ENCODE peak calls at places on chromosome X, in seven cellular contexts. M is endodermal cell; X is CD8-positive, alpha-beta memory T cell; G is AG04450; O is cardiac muscle cell; E is dorsolateral prefrontal cortex; N is body of pancreas. Z is an unnamed sample.

GRCh38 chrX:16033336-16033735 is 90.0 kb upstream of the GRPR start:
- DNase-seq in M (no peak), X (no peak), G (peak), O (no peak), E (no peak), N (no peak), Z (no peak)

GRCh38 chrX:107996124-107996523 is 14.0 kb upstream of the TEX13B start:
- DNase-seq in M (no peak), X (no peak), G (no peak), O (no peak), E (no peak), N (no peak), Z (no peak)

GRCh38 chrX:129445436-129445835 is 77.9 kb downstream of the SMARCA1 start:
- DNase-seq in M (no peak), X (no peak), G (no peak), O (no peak), E (no peak), N (no peak), Z (no peak)

GRCh38 chrX:129877401-129877800 is 28.6 kb upstream of the UTP14A start:
- DNase-seq in M (no peak), X (no peak), G (no peak), O (no peak), E (no peak), N (no peak), Z (no peak)

GRCh38 chrX:112668476-112669404 is 11.0 kb downstream of the LHFPL1 start:
- DNase-seq in M (peak), X (no peak), G (no peak), O (no peak), E (no peak), N (no peak), Z (no peak)

GRCh38 chrX:31471229-31471628 is 399.4 kb upstream of the FTHL17 start:
- DNase-seq in M (no peak), X (no peak), G (no peak), O (no peak), E (no peak), N (no peak), Z (no peak)

GRCh38 chrX:43557792-43558191 is 98.3 kb upstream of the MAOA start:
- DNase-seq in M (peak), X (peak), G (peak), O (peak), E (peak), N (peak), Z (peak)

GRCh38 chrX:47644557-47645091 is 5.7 kb downstream of the ELK1 start:
- DNase-seq in M (peak), X (no peak), G (no peak), O (peak), E (peak), N (no peak), Z (no peak)

GRCh38 chrX:118271770-118272169 is 74.1 kb upstream of the WDR44 start:
- DNase-seq in M (no peak), X (no peak), G (no peak), O (no peak), E (no peak), N (no peak), Z (no peak)

GRCh38 chrX:130084651-130085237 is 25.6 kb downstream of the ELF4 start:
- DNase-seq in M (no peak), X (no peak), G (no peak), O (no peak), E (no peak), N (no peak), Z (no peak)

GRCh38 chrX:15804563-15804962 is 14.3 kb downstream of the ZRSR2 start:
- DNase-seq in M (no peak), X (no peak), G (no peak), O (no peak), E (no peak), N (no peak), Z (no peak)

GRCh38 chrX:153934473-153935325 is at the start of gene NAA10:
- DNase-seq in M (peak), X (peak), G (no peak), O (peak), E (peak), N (peak), Z (peak)

GRCh38 chrX:138710866-138711331 is 618 bp downstream of the FGF13 start:
- DNase-seq in M (peak), X (no peak), G (no peak), O (peak), E (no peak), N (peak), Z (peak)

GRCh38 chrX:106774981-106775380 is 27.5 kb upstream of the TBC1D8B start:
- DNase-seq in M (no peak), X (no peak), G (no peak), O (no peak), E (no peak), N (no peak), Z (no peak)

GRCh38 chrX:2499507-2499906 is 1.3 kb downstream of the DHRSX start:
- DNase-seq in M (no peak), X (no peak), G (no peak), O (no peak), E (no peak), N (no peak), Z (no peak)

GRCh38 chrX:48961585-48962091 is 4.2 kb upstream of the OTUD5 start:
- DNase-seq in M (no peak), X (no peak), G (no peak), O (peak), E (no peak), N (no peak), Z (peak)

GRCh38 chrX:112043997-112044396 is 38.6 kb downstream of the TRPC5 start:
- DNase-seq in M (no peak), X (no peak), G (no peak), O (peak), E (no peak), N (no peak), Z (no peak)

GRCh38 chrX:75522565-75523411 is at the start of gene ZDHHC15:
- DNase-seq in M (peak), X (no peak), G (no peak), O (peak), E (peak), N (peak), Z (peak)

GRCh38 chrX:73581002-73581628 is 18.1 kb downstream of the CHIC1 start:
- DNase-seq in M (no peak), X (no peak), G (no peak), O (no peak), E (no peak), N (no peak), Z (no peak)

GRCh38 chrX:50874878-50875277 is 35.7 kb upstream of the BMP15 start:
- DNase-seq in M (peak), X (no peak), G (no peak), O (no peak), E (no peak), N (no peak), Z (no peak)

GRCh38 chrX:113522814-113523213 is 682.2 kb upstream of the AMOT start:
- DNase-seq in M (no peak), X (no peak), G (no peak), O (no peak), E (no peak), N (peak), Z (no peak)

GRCh38 chrX:87525771-87526229 is 8.2 kb downstream of the KLHL4 start:
- DNase-seq in M (no peak), X (no peak), G (no peak), O (no peak), E (no peak), N (no peak), Z (no peak)
- H3K27ac ChIP-seq in M (no peak), X (no peak), G (no peak), O (no peak), E (no peak), N (no peak), Z (no peak)

DNA sequence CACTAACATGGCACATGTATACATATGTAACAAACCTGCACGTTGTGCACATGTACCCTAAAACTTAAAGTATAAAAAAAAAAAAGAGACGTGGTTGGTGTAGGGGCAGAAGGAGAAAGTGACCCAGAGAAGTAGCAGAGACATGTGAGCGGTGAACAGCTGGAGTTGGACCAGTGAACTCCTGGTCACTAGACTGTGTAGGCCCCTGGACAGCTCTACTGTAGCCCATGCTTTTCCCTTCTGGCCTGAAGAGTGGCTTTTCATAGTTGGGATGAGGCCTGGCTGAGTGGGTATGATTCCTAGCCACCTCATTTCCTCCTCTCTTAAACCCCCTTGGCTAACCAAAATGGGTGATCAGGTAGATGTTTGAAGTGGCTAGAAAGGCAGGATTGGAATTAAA is 16.4 kb downstream of the TSPAN7 start:
- DNase-seq in M (no peak), X (no peak), G (no peak), O (no peak), E (no peak), N (no peak), Z (no peak)
- H3K27ac ChIP-seq in M (no peak), X (no peak), G (no peak), O (no peak), E (no peak), N (no peak), Z (no peak)

GRCh38 chrX:123753656-123754350 is 21.0 kb upstream of the THOC2 start:
- DNase-seq in M (no peak), X (no peak), G (no peak), O (no peak), E (no peak), N (no peak), Z (no peak)

GRCh38 chrX:123755107-123755506 is 22.3 kb upstream of the THOC2 start:
- DNase-seq in M (no peak), X (no peak), G (no peak), O (no peak), E (no peak), N (no peak), Z (no peak)

DNA sequence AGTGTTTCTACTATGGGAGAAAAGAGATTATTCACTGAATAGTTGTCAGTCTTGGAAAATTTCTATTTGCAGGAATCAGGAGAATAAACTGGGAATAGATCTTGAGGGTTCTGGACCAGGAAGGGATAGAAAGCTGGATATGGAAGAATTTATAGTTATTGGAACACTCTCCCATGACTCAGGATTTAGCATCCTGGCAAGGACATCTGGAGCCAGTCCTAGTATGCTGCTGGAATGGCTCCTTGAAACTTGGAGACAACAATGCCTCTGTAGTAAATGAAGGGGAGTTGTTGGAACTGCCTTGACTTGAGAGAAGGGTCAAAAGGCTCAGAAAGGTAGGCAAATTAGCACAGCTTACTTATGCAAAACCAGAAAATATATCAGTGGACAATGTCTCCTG is 23.5 kb upstream of the THOC2 start:
- DNase-seq in M (no peak), X (no peak), G (no peak), O (no peak), E (no peak), N (no peak), Z (no peak)
- H3K27ac ChIP-seq in M (no peak), X (no peak), G (no peak), O (no peak), E (no peak), N (no peak), Z (no peak)

DNA sequence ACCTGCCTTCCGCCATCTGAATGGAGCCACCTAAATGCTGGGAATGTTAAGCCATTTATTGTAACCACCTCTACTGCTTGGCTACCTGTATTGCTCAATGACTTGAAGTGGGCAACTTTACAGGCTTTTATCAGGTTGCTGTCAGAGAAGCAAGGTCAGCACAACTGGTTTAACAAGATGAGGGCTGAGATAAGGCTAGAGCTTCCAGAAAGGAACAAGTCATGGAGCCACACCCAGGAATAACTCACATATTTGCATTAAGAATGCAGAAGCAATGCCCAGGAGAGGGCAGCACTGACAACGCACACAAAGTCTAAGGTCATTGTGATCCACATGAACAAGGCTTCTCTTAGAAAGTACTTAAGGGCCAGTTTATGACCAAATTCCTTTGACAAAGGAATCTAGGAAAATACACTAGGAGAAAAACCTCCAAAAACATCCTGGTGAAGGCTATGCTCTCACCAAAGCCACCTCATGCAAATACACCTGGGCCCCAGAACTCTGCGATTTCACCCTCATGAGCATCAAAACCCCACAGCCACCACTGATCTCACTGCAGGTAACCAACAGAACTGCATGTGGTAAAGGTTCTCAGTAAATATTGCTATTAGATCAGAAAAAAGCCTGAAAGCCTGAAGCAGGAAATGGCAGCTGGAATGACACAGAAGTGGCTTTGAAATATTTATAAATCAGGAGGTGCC is 15.0 kb upstream of the STS start:
- DNase-seq in M (peak), X (no peak), G (no peak), O (peak), E (no peak), N (peak), Z (no peak)
- H3K27ac ChIP-seq in M (peak), X (peak), G (peak), O (peak), E (no peak), N (peak), Z (peak)

DNA sequence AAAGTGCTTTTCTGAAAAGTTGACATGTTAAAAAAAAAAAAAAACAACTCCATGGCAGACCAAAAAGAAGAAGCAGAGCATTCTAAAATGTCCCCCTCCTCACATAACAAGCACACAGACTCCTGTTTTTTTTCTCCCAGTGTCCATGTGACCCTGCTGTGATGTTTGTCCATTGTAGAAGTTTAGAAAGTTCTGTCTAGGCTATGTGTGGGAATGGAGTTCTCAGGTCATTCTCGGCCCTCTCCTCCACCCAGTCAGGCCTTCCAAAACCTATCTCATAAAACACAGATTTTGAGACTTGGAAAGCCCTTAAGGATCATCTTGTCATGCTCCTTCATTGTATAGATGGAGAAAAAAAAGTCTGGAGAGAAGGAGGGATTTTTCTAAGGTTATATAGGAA is 713 bp downstream of the CLIC2 start:
- DNase-seq in M (no peak), X (no peak), G (no peak), O (no peak), E (no peak), N (no peak), Z (no peak)
- H3K27ac ChIP-seq in M (no peak), X (peak), G (no peak), O (no peak), E (no peak), N (no peak), Z (no peak)

GRCh38 chrX:103691059-103691458 is 4.6 kb upstream of the MORF4L2 start:
- DNase-seq in M (no peak), X (no peak), G (no peak), O (no peak), E (no peak), N (no peak), Z (no peak)
- H3K27ac ChIP-seq in M (no peak), X (no peak), G (no peak), O (no peak), E (peak), N (no peak), Z (no peak)

DNA sequence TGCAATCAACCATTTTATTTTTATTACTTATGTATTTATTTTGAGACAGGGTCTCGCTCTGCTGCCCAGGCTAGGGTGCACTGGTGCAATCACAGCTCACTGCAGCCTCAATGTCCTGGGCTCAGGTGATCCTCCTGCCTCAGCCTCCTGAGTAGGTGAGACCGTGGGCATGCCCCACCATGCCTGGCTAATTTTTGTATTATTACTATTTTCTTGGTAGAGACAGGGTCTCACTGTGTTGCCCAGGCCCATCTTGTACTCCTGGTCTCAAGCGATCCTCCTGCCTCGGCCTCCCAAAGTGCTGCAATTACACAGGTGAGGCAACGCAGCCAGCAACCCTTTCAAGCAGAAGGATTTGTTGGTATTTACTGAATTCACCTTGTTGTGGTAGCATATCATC is 60.3 kb upstream of the PPP2R3B start:
- DNase-seq in M (no peak), X (no peak), G (no peak), O (no peak), E (no peak), N (no peak), Z (no peak)
- H3K27ac ChIP-seq in M (no peak), X (no peak), G (no peak), O (no peak), E (no peak), N (no peak), Z (no peak)

GRCh38 chrX:45807572-45808425 is 607.1 kb upstream of the DIPK2B start:
- DNase-seq in M (no peak), X (no peak), G (no peak), O (peak), E (no peak), N (no peak), Z (no peak)

GRCh38 chrX:45801554-45801953 is 600.9 kb upstream of the DIPK2B start:
- DNase-seq in M (no peak), X (no peak), G (no peak), O (peak), E (no peak), N (no peak), Z (no peak)

GRCh38 chrX:45811307-45811706 is 610.6 kb upstream of the DIPK2B start:
- DNase-seq in M (no peak), X (no peak), G (no peak), O (no peak), E (no peak), N (no peak), Z (no peak)

GRCh38 chrX:45803383-45803921 is 602.8 kb upstream of the DIPK2B start:
- DNase-seq in M (no peak), X (no peak), G (no peak), O (no peak), E (no peak), N (no peak), Z (no peak)

DNA sequence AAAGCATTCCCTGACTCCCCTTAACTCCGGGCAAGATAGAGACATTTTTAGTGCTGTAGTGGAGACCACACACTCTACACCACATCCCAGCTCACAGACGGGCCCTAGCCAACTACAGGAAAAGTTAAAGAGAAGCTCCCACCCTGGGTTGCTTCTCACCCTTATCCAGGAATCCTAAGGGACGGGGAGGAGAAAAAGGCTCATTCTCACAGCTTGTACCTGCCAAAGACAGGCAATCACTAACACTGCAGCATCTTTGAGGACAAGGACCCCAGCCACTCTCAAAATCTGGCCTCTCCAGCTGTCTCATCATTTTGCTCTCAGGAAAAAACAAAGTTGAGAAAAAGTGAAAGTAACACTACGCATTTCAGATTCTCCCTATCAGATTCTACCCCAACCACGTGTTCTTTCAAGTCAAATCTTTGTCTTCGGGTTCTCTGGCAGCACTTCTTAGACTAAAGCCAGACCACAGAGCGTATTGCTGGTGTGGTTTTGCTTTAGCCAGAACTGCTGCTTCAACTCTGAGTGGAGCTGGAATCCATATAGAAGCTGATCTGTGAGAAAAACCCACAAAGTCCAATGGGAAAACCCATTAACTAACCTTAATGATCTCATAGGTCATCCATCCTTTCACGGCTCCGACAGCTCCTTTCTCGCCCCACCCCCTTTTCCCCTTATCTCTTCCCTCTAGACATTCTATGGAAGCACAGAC is 605.9 kb upstream of the DIPK2B start:
- DNase-seq in M (no peak), X (peak), G (no peak), O (peak), E (no peak), N (no peak), Z (no peak)
- H3K27ac ChIP-seq in M (peak), X (peak), G (peak), O (peak), E (no peak), N (no peak), Z (peak)

GRCh38 chrX:70132877-70133302 is 357 bp upstream of the IGBP1 start:
- DNase-seq in M (no peak), X (no peak), G (no peak), O (no peak), E (no peak), N (no peak), Z (no peak)
- H3K27ac ChIP-seq in M (peak), X (peak), G (peak), O (peak), E (peak), N (peak), Z (peak)

Z was measured in right cardiac atrium.